ENCODE peak calls at places on chromosomes 1 and 21, in four cellular contexts. H is thoracic aorta; R is HFFc6; O is activated CD8-positive, alpha-beta T cell treated with anti-CD3 and anti-CD28 coated beads for 36 hours. D is an unnamed sample.

GRCh38 chr1:230306158-230306557 is 120.0 kb downstream of the PGBD5 start:
- DNase-seq in H (no peak), R (no peak), O (peak), D (no peak)

GRCh38 chr1:38005195-38006007 is at the start of gene FHL3:
- DNase-seq in H (no peak), R (no peak), O (peak), D (peak)

GRCh38 chr1:210363119-210363518 is 34.4 kb downstream of the HHAT start:
- DNase-seq in H (no peak), R (no peak), O (no peak), D (no peak)

GRCh38 chr1:11280719-11281376 is 7.8 kb downstream of the UBIAD1 start:
- DNase-seq in H (no peak), R (no peak), O (peak), D (no peak)

GRCh38 chr1:4061521-4062031 is 161.5 kb upstream of the C1orf174 start:
- DNase-seq in H (no peak), R (no peak), O (no peak), D (no peak)

GRCh38 chr1:235758931-235759330 is 107.8 kb downstream of the LYST start:
- DNase-seq in H (no peak), R (no peak), O (no peak), D (no peak)

GRCh38 chr1:67713071-67713806 is 28.2 kb downstream of the GADD45A start:
- DNase-seq in H (no peak), R (peak), O (no peak), D (no peak)

GRCh38 chr1:168683871-168684270 is 45.1 kb downstream of the DPT start:
- DNase-seq in H (no peak), R (no peak), O (no peak), D (no peak)

GRCh38 chr1:169873582-169874200 is 20.0 kb downstream of the SCYL3 start:
- DNase-seq in H (no peak), R (peak), O (no peak), D (no peak)

GRCh38 chr1:86687595-86687994 is 16.8 kb upstream of the SH3GLB1 start:
- DNase-seq in H (no peak), R (no peak), O (no peak), D (no peak)

GRCh38 chr21:34639882-34640788 is 25.2 kb upstream of the RCAN1 start:
- DNase-seq in H (no peak), R (no peak), O (peak), D (peak)

GRCh38 chr1:154213274-154213673 is 7.1 kb upstream of the CFAP141 start:
- DNase-seq in H (no peak), R (peak), O (no peak), D (no peak)

GRCh38 chr1:90476411-90476810 is 240.7 kb downstream of the BARHL2 start:
- DNase-seq in H (no peak), R (no peak), O (no peak), D (no peak)

GRCh38 chr1:18010945-18011344 is 96.7 kb upstream of the IGSF21 start:
- DNase-seq in H (no peak), R (no peak), O (no peak), D (no peak)

GRCh38 chr21:34545079-34545884 is 33.3 kb upstream of the KCNE1 start:
- DNase-seq in H (no peak), R (peak), O (peak), D (peak)

GRCh38 chr1:64320470-64320869 is 117.0 kb downstream of the UBE2U start:
- DNase-seq in H (no peak), R (no peak), O (no peak), D (no peak)

GRCh38 chr1:4637616-4638346 is 16.6 kb upstream of the AJAP1 start:
- DNase-seq in H (no peak), R (no peak), O (no peak), D (no peak)

GRCh38 chr1:42419449-42419848 is 36.4 kb downstream of the ZMYND12 start:
- DNase-seq in H (no peak), R (no peak), O (no peak), D (no peak)

GRCh38 chr1:181137217-181137743 is 48.8 kb downstream of the IER5 start:
- DNase-seq in H (no peak), R (no peak), O (no peak), D (no peak)

GRCh38 chr1:71649588-71649987 is 568.8 kb upstream of the ZRANB2 start:
- DNase-seq in H (no peak), R (no peak), O (no peak), D (no peak)

GRCh38 chr1:245585252-245585959 is 430.6 kb downstream of the KIF26B start:
- DNase-seq in H (no peak), R (peak), O (no peak), D (no peak)

GRCh38 chr1:231629132-231629531 is 2.5 kb downstream of the DISC1 start:
- DNase-seq in H (no peak), R (no peak), O (peak), D (no peak)

GRCh38 chr1:227913969-227914791 is 33.6 kb downstream of the WNT9A start:
- DNase-seq in H (no peak), R (no peak), O (no peak), D (no peak)

GRCh38 chr1:154696001-154696400 is 88.0 kb upstream of the ADAR start:
- DNase-seq in H (no peak), R (peak), O (no peak), D (no peak)

GRCh38 chr1:154326546-154327465 is 1.5 kb downstream of the ATP8B2 start:
- DNase-seq in H (peak), R (peak), O (peak), D (no peak)

GRCh38 chr1:92484472-92485373 is 2.0 kb downstream of the GFI1 start:
- DNase-seq in H (no peak), R (no peak), O (peak), D (peak)

DNA sequence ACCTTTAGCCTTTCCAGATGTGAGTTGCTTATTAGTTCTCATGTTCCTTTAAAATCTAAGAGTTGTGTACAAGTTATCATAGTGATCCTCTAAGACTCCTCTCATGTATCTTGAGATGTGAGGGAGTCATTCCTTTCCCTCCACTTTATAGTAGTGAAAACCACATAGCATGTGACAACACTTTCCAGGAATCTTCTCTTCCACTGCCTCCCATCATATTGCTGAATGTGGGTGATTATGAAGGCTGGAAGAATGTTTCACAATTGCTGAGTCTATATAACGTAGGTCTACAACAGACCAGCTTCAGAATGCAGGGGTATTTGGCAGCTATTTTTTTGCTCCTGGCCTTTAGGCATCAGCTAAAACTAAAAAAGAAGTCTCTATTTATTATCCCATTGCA is 44.7 kb upstream of the LRRC7 start:
- DNase-seq in H (no peak), R (peak), O (no peak), D (no peak)
- TF ChIP-seq CTCF in H (no peak), R (no peak), O (no peak), D (no peak)

GRCh38 chr1:12760256-12760795 is 13.2 kb upstream of the PRAMEF12 start:
- DNase-seq in H (no peak), R (no peak), O (no peak), D (no peak)
- TF ChIP-seq CTCF in H (no peak), R (peak), O (no peak), D (peak)

GRCh38 chr21:39788383-39788782 is 43.4 kb downstream of the IGSF5 start:
- DNase-seq in H (no peak), R (peak), O (no peak), D (no peak)
- TF ChIP-seq CTCF in H (peak), R (peak), O (no peak), D (no peak)

DNA sequence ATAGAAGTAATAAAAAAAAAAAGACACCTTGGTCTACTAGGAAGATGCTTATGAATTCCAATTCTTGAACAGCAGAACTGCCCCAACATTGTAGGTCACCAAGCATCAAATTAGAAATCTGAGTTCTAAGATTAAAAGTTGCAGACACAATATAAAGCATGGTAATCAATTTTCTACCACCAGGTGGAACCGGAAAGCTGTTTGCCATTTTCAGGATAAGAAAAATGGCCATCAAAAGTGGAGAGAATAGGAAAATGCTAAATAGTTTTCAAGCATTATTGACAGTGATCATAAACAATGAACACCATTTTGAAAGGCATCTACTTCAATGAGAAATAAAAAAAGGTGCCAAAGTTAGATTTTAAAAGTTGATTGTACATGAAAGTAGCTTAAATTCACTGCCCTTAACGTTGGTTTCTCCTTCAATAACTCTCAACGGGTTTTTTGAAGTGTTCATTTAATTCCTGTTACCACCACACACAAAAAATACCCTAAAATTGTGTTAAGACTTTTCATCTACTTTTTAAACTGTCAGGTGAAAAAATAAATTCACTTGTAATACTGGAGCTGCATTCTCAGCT is 252.9 kb downstream of the KCNT2 start:
- DNase-seq in H (no peak), R (peak), O (no peak), D (no peak)
- TF ChIP-seq CTCF in H (peak), R (peak), O (no peak), D (no peak)

GRCh38 chr1:241847796-241848668 is at the start of gene EXO1:
- DNase-seq in H (peak), R (peak), O (peak), D (peak)
- TF ChIP-seq CTCF in H (peak), R (peak), O (no peak), D (peak)

DNA sequence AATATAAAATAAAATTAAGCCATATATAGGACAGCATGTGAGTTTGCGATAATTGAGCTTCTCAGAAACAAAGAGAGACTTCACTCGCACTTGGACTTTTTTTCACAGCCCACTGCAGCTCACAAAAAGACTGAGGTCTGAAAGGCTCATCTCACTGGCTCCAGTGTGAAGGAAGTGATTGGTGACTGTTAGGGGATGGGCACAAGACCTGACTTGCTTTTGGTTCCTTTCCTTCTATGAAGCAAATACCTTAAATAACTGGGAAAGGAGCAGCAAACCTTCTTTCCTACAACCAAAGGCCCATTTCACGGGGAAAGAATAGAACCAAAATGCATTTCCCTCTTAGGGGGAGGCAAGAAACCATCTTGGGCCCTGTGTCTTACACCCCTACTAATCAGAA is 13.1 kb upstream of the TTLL7 start:
- DNase-seq in H (no peak), R (no peak), O (no peak), D (no peak)
- TF ChIP-seq CTCF in H (no peak), R (no peak), O (no peak), D (no peak)

DNA sequence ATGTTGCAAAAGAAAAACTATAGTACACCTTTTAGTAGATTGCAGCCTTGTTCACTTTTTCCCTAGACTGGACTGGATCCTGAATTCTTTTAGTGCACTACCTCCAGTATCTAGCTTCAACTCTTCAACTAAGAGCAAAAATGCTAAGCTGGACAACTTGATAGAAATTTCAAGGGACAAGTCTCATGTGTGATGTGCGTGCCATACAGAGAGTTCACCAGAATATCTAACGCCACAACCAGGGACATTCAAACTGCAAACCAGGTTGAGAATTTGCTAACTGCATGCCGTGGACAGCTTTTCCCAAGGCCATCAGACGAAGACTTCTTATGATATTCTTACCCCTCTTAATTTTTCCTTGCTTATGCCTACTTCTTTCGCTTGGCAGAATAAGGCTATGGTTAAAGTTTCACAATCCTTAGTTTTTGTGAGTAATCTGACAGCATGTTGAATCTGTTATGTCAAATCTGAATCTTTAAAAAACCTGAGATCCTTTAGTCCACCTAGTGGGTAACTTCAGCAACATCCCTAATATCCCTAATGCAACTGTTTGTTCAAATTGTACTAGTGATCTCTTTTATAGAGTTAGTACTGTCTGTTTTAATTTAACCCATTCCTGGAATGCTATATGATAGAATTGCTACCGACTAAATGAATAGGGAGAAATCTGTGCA is 66.4 kb downstream of the DDAH1 start:
- DNase-seq in H (no peak), R (peak), O (no peak), D (no peak)
- TF ChIP-seq CTCF in H (peak), R (peak), O (no peak), D (peak)

DNA sequence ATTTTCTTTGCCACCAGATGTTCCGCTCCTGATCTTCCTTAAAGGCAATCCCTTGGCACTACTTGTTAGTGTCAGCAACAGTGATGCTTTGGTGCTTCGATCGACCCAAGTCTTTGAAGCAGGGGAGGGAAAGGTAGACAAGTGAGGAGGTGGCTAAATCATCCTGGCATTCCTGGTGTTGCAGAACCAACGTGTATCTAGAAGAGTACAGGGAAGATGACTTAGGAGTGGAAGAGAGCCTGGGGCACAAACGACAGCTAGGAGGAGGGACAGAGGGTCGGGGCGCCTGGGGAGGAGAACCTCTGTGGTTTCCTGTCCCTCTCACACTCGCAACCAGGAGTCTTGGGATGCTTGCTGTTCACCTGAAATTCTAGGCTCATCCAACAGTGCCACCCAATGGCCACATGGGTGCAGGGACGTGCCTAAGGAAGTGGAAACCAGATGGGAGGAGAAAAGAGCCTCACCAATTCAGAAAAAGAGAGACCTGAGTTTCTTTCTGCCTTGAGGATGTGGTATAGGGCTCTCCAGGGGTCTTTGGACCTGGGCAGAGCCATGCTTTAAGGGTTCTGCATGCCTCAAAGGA is 9.5 kb upstream of the KCNA2 start:
- DNase-seq in H (no peak), R (peak), O (peak), D (peak)
- TF ChIP-seq CTCF in H (peak), R (peak), O (peak), D (peak)

GRCh38 chr21:39976805-39977204 is 109.6 kb downstream of the PCP4 start:
- DNase-seq in H (no peak), R (no peak), O (no peak), D (no peak)
- TF ChIP-seq CTCF in H (no peak), R (no peak), O (no peak), D (no peak)

GRCh38 chr1:24003331-24003972 is 23.3 kb upstream of the SRSF10 start:
- DNase-seq in H (no peak), R (peak), O (no peak), D (peak)
- TF ChIP-seq CTCF in H (no peak), R (no peak), O (no peak), D (no peak)

D was measured in GM13977.